ENCODE peak calls at places on chromosomes 4 and X, in four cellular contexts. One of them, this sample, is unnamed.

GRCh38 chr4:99945718-99946345 is 586 bp downstream of the DNAJB14 start:
- DNase-seq in A172: peak
- DNase-seq in activated CD8-positive, alpha-beta memory T cell treated with anti-CD3 and anti-CD28 coated beads for 48 hours: no peak
- DNase-seq in psoas muscle: no peak
- DNase-seq in this sample: peak

GRCh38 chrX:153824348-153824747 is 6.0 kb downstream of the PDZD4 start:
- DNase-seq in psoas muscle: no peak
- DNase-seq in activated CD8-positive, alpha-beta memory T cell treated with anti-CD3 and anti-CD28 coated beads for 48 hours: no peak
- DNase-seq in A172: no peak
- DNase-seq in this sample: no peak

GRCh38 chrX:15151267-15152196 is 118.4 kb downstream of the ASB9 start:
- DNase-seq in A172: no peak
- DNase-seq in activated CD8-positive, alpha-beta memory T cell treated with anti-CD3 and anti-CD28 coated beads for 48 hours: no peak
- DNase-seq in psoas muscle: no peak
- DNase-seq in this sample: no peak

GRCh38 chr4:101346312-101346561 is 1.1 kb downstream of the PPP3CA start:
- DNase-seq in activated CD8-positive, alpha-beta memory T cell treated with anti-CD3 and anti-CD28 coated beads for 48 hours: no peak
- DNase-seq in psoas muscle: no peak
- DNase-seq in A172: no peak
- DNase-seq in this sample: no peak

GRCh38 chr4:151013944-151014343 is 1.1 kb downstream of the LRBA start:
- DNase-seq in psoas muscle: no peak
- DNase-seq in A172: no peak
- DNase-seq in activated CD8-positive, alpha-beta memory T cell treated with anti-CD3 and anti-CD28 coated beads for 48 hours: no peak
- DNase-seq in this sample: no peak

GRCh38 chr4:16794816-16795445 is 103.5 kb downstream of the LDB2 start:
- DNase-seq in A172: no peak
- DNase-seq in activated CD8-positive, alpha-beta memory T cell treated with anti-CD3 and anti-CD28 coated beads for 48 hours: no peak
- DNase-seq in psoas muscle: no peak
- DNase-seq in this sample: peak

GRCh38 chr4:58843456-58843855 is 1733.3 kb upstream of the IGFBP7 start:
- DNase-seq in activated CD8-positive, alpha-beta memory T cell treated with anti-CD3 and anti-CD28 coated beads for 48 hours: no peak
- DNase-seq in psoas muscle: no peak
- DNase-seq in A172: no peak
- DNase-seq in this sample: no peak

GRCh38 chr4:153207561-153207960 is 3.3 kb downstream of the TRIM2 start:
- DNase-seq in activated CD8-positive, alpha-beta memory T cell treated with anti-CD3 and anti-CD28 coated beads for 48 hours: no peak
- DNase-seq in psoas muscle: peak
- DNase-seq in A172: peak
- DNase-seq in this sample: peak

GRCh38 chr4:161952382-161952781 is 211.4 kb downstream of the FSTL5 start:
- DNase-seq in A172: no peak
- DNase-seq in psoas muscle: no peak
- DNase-seq in activated CD8-positive, alpha-beta memory T cell treated with anti-CD3 and anti-CD28 coated beads for 48 hours: no peak
- DNase-seq in this sample: no peak

GRCh38 chr4:5081441-5081999 is 30.2 kb downstream of the STK32B start:
- DNase-seq in activated CD8-positive, alpha-beta memory T cell treated with anti-CD3 and anti-CD28 coated beads for 48 hours: no peak
- DNase-seq in psoas muscle: no peak
- DNase-seq in A172: no peak
- DNase-seq in this sample: no peak

GRCh38 chr4:176981551-176981950 is 188.8 kb upstream of the VEGFC start:
- DNase-seq in psoas muscle: no peak
- DNase-seq in A172: no peak
- DNase-seq in activated CD8-positive, alpha-beta memory T cell treated with anti-CD3 and anti-CD28 coated beads for 48 hours: no peak
- DNase-seq in this sample: no peak

GRCh38 chr4:8353912-8354453 is 84.4 kb downstream of the HTRA3 start:
- DNase-seq in activated CD8-positive, alpha-beta memory T cell treated with anti-CD3 and anti-CD28 coated beads for 48 hours: no peak
- DNase-seq in psoas muscle: no peak
- DNase-seq in A172: peak
- DNase-seq in this sample: no peak

GRCh38 chr4:159049780-159050375 is 53.0 kb upstream of the RAPGEF2 start:
- DNase-seq in A172: no peak
- DNase-seq in psoas muscle: no peak
- DNase-seq in activated CD8-positive, alpha-beta memory T cell treated with anti-CD3 and anti-CD28 coated beads for 48 hours: no peak
- DNase-seq in this sample: no peak

GRCh38 chr4:123317211-123317610 is 79.4 kb upstream of the SPRY1 start:
- DNase-seq in A172: no peak
- DNase-seq in psoas muscle: no peak
- DNase-seq in activated CD8-positive, alpha-beta memory T cell treated with anti-CD3 and anti-CD28 coated beads for 48 hours: no peak
- DNase-seq in this sample: no peak

GRCh38 chr4:139015948-139016451 is 419 bp downstream of the NOCT start:
- DNase-seq in psoas muscle: no peak
- DNase-seq in A172: no peak
- DNase-seq in activated CD8-positive, alpha-beta memory T cell treated with anti-CD3 and anti-CD28 coated beads for 48 hours: peak
- DNase-seq in this sample: no peak

GRCh38 chr4:25843340-25844097 is 19.3 kb downstream of the SEL1L3 start:
- DNase-seq in psoas muscle: no peak
- DNase-seq in activated CD8-positive, alpha-beta memory T cell treated with anti-CD3 and anti-CD28 coated beads for 48 hours: no peak
- DNase-seq in A172: peak
- DNase-seq in this sample: peak

GRCh38 chrX:109533631-109534030 is 3.0 kb upstream of the NXT2 start:
- DNase-seq in psoas muscle: no peak
- DNase-seq in activated CD8-positive, alpha-beta memory T cell treated with anti-CD3 and anti-CD28 coated beads for 48 hours: no peak
- DNase-seq in A172: no peak
- DNase-seq in this sample: no peak

GRCh38 chr4:136277741-136278140 is 1254.6 kb downstream of the PCDH18 start:
- DNase-seq in A172: peak
- DNase-seq in psoas muscle: no peak
- DNase-seq in activated CD8-positive, alpha-beta memory T cell treated with anti-CD3 and anti-CD28 coated beads for 48 hours: no peak
- DNase-seq in this sample: no peak

GRCh38 chr4:10524196-10524833 is 67.1 kb upstream of the ZNF518B start:
- DNase-seq in activated CD8-positive, alpha-beta memory T cell treated with anti-CD3 and anti-CD28 coated beads for 48 hours: no peak
- DNase-seq in A172: no peak
- DNase-seq in psoas muscle: no peak
- DNase-seq in this sample: no peak

GRCh38 chr4:8315343-8316250 is 46.0 kb downstream of the HTRA3 start:
- DNase-seq in psoas muscle: peak
- DNase-seq in activated CD8-positive, alpha-beta memory T cell treated with anti-CD3 and anti-CD28 coated beads for 48 hours: no peak
- DNase-seq in A172: peak
- DNase-seq in this sample: peak

GRCh38 chr4:147830102-147830463 is 98.2 kb downstream of the ARHGAP10 start:
- DNase-seq in activated CD8-positive, alpha-beta memory T cell treated with anti-CD3 and anti-CD28 coated beads for 48 hours: no peak
- DNase-seq in A172: no peak
- DNase-seq in psoas muscle: no peak
- DNase-seq in this sample: no peak

GRCh38 chr4:82677327-82677726 is 115.5 kb upstream of the TMEM150C start:
- DNase-seq in psoas muscle: no peak
- DNase-seq in A172: no peak
- DNase-seq in activated CD8-positive, alpha-beta memory T cell treated with anti-CD3 and anti-CD28 coated beads for 48 hours: no peak
- DNase-seq in this sample: no peak

GRCh38 chr4:796206-796605 is 29.7 kb downstream of the CPLX1 start:
- DNase-seq in A172: no peak
- DNase-seq in psoas muscle: no peak
- DNase-seq in activated CD8-positive, alpha-beta memory T cell treated with anti-CD3 and anti-CD28 coated beads for 48 hours: no peak
- DNase-seq in this sample: no peak

GRCh38 chr4:142077048-142077447 is 440.7 kb downstream of the IL15 start:
- DNase-seq in A172: no peak
- DNase-seq in activated CD8-positive, alpha-beta memory T cell treated with anti-CD3 and anti-CD28 coated beads for 48 hours: no peak
- DNase-seq in psoas muscle: no peak
- DNase-seq in this sample: no peak

GRCh38 chrX:65667503-65668355 is at the start of gene MSN:
- DNase-seq in psoas muscle: peak
- DNase-seq in A172: peak
- DNase-seq in activated CD8-positive, alpha-beta memory T cell treated with anti-CD3 and anti-CD28 coated beads for 48 hours: peak
- DNase-seq in this sample: peak

GRCh38 chrX:50492720-50493119 is 22.1 kb upstream of the DGKK start:
- DNase-seq in A172: no peak
- DNase-seq in activated CD8-positive, alpha-beta memory T cell treated with anti-CD3 and anti-CD28 coated beads for 48 hours: no peak
- DNase-seq in psoas muscle: no peak
- DNase-seq in this sample: no peak

GRCh38 chr4:83340692-83341343 is 6.2 kb upstream of the HPSE start:
- DNase-seq in activated CD8-positive, alpha-beta memory T cell treated with anti-CD3 and anti-CD28 coated beads for 48 hours: no peak
- DNase-seq in psoas muscle: no peak
- DNase-seq in A172: no peak
- DNase-seq in this sample: no peak

GRCh38 chrX:153816821-153817220 is 13.5 kb downstream of the PDZD4 start:
- DNase-seq in A172: no peak
- DNase-seq in activated CD8-positive, alpha-beta memory T cell treated with anti-CD3 and anti-CD28 coated beads for 48 hours: no peak
- DNase-seq in psoas muscle: peak
- DNase-seq in this sample: no peak

GRCh38 chrX:54481751-54482150 is 14.3 kb downstream of the FGD1 start:
- DNase-seq in activated CD8-positive, alpha-beta memory T cell treated with anti-CD3 and anti-CD28 coated beads for 48 hours: no peak
- DNase-seq in psoas muscle: no peak
- DNase-seq in A172: no peak
- DNase-seq in this sample: no peak

GRCh38 chr4:94171616-94172015 is 36.0 kb upstream of the SMARCAD1 start:
- DNase-seq in A172: no peak
- DNase-seq in activated CD8-positive, alpha-beta memory T cell treated with anti-CD3 and anti-CD28 coated beads for 48 hours: no peak
- DNase-seq in psoas muscle: no peak
- DNase-seq in this sample: no peak

GRCh38 chr4:140296871-140297570 is 76.4 kb upstream of the SCOC start:
- DNase-seq in activated CD8-positive, alpha-beta memory T cell treated with anti-CD3 and anti-CD28 coated beads for 48 hours: no peak
- DNase-seq in A172: peak
- DNase-seq in psoas muscle: no peak
- DNase-seq in this sample: no peak

GRCh38 chr4:65651031-65651430 is 19.3 kb downstream of the EPHA5 start:
- DNase-seq in A172: no peak
- DNase-seq in activated CD8-positive, alpha-beta memory T cell treated with anti-CD3 and anti-CD28 coated beads for 48 hours: no peak
- DNase-seq in psoas muscle: no peak
- DNase-seq in this sample: no peak

GRCh38 chr4:94333864-94334263 is 8.8 kb downstream of the HPGDS start:
- DNase-seq in A172: no peak
- DNase-seq in activated CD8-positive, alpha-beta memory T cell treated with anti-CD3 and anti-CD28 coated beads for 48 hours: no peak
- DNase-seq in psoas muscle: no peak
- DNase-seq in this sample: no peak

GRCh38 chr4:100988876-100989275 is 358.4 kb downstream of the PPP3CA start:
- DNase-seq in activated CD8-positive, alpha-beta memory T cell treated with anti-CD3 and anti-CD28 coated beads for 48 hours: no peak
- DNase-seq in A172: no peak
- DNase-seq in psoas muscle: no peak
- DNase-seq in this sample: no peak

GRCh38 chrX:99795495-99795894 is 614.6 kb downstream of the PCDH19 start:
- DNase-seq in psoas muscle: no peak
- DNase-seq in activated CD8-positive, alpha-beta memory T cell treated with anti-CD3 and anti-CD28 coated beads for 48 hours: no peak
- DNase-seq in A172: no peak
- DNase-seq in this sample: no peak

GRCh38 chr4:57425610-57426009 is 315.4 kb upstream of the IGFBP7 start:
- DNase-seq in activated CD8-positive, alpha-beta memory T cell treated with anti-CD3 and anti-CD28 coated beads for 48 hours: no peak
- DNase-seq in psoas muscle: no peak
- DNase-seq in A172: no peak
- DNase-seq in this sample: no peak

GRCh38 chr4:178577933-178578332 is 1135.7 kb upstream of the AGA start:
- DNase-seq in activated CD8-positive, alpha-beta memory T cell treated with anti-CD3 and anti-CD28 coated beads for 48 hours: no peak
- DNase-seq in psoas muscle: no peak
- DNase-seq in A172: no peak
- DNase-seq in this sample: no peak

GRCh38 chr4:170305627-170306026 is 215.9 kb upstream of the AADAT start:
- DNase-seq in psoas muscle: no peak
- DNase-seq in activated CD8-positive, alpha-beta memory T cell treated with anti-CD3 and anti-CD28 coated beads for 48 hours: no peak
- DNase-seq in A172: no peak
- DNase-seq in this sample: no peak

This sample was measured in Right ventricle myocardium superior.